ENCODE peak calls at places on chromosome 19, in ten cellular contexts. G is brain microvascular endothelial cell; O is posterior vena cava; L is CD8-positive, alpha-beta T cell; P is H54; D is stimulated activated CD4-positive, alpha-beta T cell treated with anti-CD3 and anti-CD28 coated beads, Interleukin-1b, Interleukin-23, amount 100 ng/mL, for 1 hour; U is NCI-H2029 treated with DMSO at 0.1 percent for 48 hours; R is GM18507; Q is amniotic stem cell; T is activated CD4-positive, alpha-beta T cell treated with anti-CD3 and anti-CD28 coated beads, Interleukin-2, amount 10 ng/mL, durations not matched to agents 24 days and 14 days. W is an unnamed sample.

GRCh38 chr19:3389876-3390361 is 23.5 kb downstream of the NFIC start:
- DNase-seq in O (no peak), D (no peak), R (no peak), U (peak), T (no peak), Q (no peak), L (no peak), P (no peak), G (no peak), W (no peak)

GRCh38 chr19:10289167-10289835 is 451 bp upstream of the ICAM5 start:
- DNase-seq in O (peak), L (peak), R (no peak), T (peak), P (peak), Q (no peak), G (no peak), D (no peak), U (no peak), W (peak)

GRCh38 chr19:38728752-38729541 is 15.3 kb downstream of the CAPN12 start:
- DNase-seq in Q (no peak), L (no peak), G (no peak), P (no peak), D (no peak), T (no peak), U (no peak), O (no peak), R (no peak), W (no peak)

GRCh38 chr19:38079926-38080380 is 144.1 kb downstream of the DPF1 start:
- DNase-seq in P (peak), D (no peak), R (peak), L (no peak), G (peak), O (no peak), T (no peak), Q (peak), U (peak), W (peak)

GRCh38 chr19:47601180-47601904 is 7.6 kb upstream of the BICRA start:
- DNase-seq in L (no peak), O (no peak), G (no peak), U (no peak), R (no peak), P (no peak), T (peak), D (no peak), Q (no peak), W (no peak)

GRCh38 chr19:3606174-3606689 is 443 bp downstream of the TBXA2R start:
- DNase-seq in U (no peak), L (peak), D (no peak), Q (no peak), R (no peak), P (peak), G (no peak), T (peak), O (peak), W (peak)

GRCh38 chr19:13082192-13083007 is 20.3 kb downstream of the LYL1 start:
- DNase-seq in Q (no peak), T (no peak), P (no peak), G (peak), R (no peak), L (no peak), D (no peak), U (peak), O (no peak), W (no peak)

GRCh38 chr19:17951151-17952040 is 15.5 kb upstream of the KCNN1 start:
- DNase-seq in L (no peak), D (no peak), O (no peak), U (no peak), T (no peak), Q (no peak), R (no peak), P (peak), G (no peak), W (peak)

W was measured in naive B cell.